ENCODE peak calls at places on chromosomes 13 and 19, in ten cellular contexts. I is OCI-LY7, L is left lung, N is heart left ventricle, O is Caco-2, E is H1, D is thoracic aorta, T is ovary, R is Peyer's patch, W is lower lobe of right lung. J is an unnamed sample. For H3K9me3, the result is how much of the 10 kb centered on the place peaks cover.

GRCh38 chr19:35306473-35307246 is 14.7 kb downstream of the MAG start:
- DNase-seq in W (no peak), E (no peak), N (no peak), L (no peak), I (peak), T (no peak), R (no peak), D (no peak), O (peak), J (no peak)

GRCh38 chr13:92346046-92346445 is 880.6 kb upstream of the GPC6 start:
- DNase-seq in T (no peak), N (no peak), E (no peak), W (no peak), D (no peak), L (no peak), I (no peak), O (no peak), R (no peak), J (no peak)

GRCh38 chr13:28181413-28181812 is 43.1 kb downstream of the PAN3 start:
- DNase-seq in L (no peak), T (no peak), W (no peak), R (no peak), O (no peak), I (no peak), E (no peak), D (no peak), N (no peak), J (no peak)

GRCh38 chr13:84405286-84405685 is 523.0 kb upstream of the SLITRK1 start:
- DNase-seq in L (no peak), T (no peak), O (no peak), N (no peak), W (no peak), R (no peak), I (no peak), D (no peak), E (no peak), J (no peak)

GRCh38 chr13:109592776-109593175 is 193.6 kb downstream of the IRS2 start:
- DNase-seq in E (no peak), R (no peak), N (no peak), L (no peak), T (no peak), W (no peak), D (no peak), I (no peak), O (peak), J (no peak)

GRCh38 chr19:1248454-1249297 is at the start of gene MIDN:
- DNase-seq in R (peak), E (peak), L (peak), T (peak), W (peak), I (peak), O (peak), D (no peak), N (peak), J (peak)

GRCh38 chr19:17985037-17985818 is 18.3 kb downstream of the KCNN1 start:
- DNase-seq in I (no peak), E (no peak), N (no peak), W (no peak), L (no peak), R (no peak), T (no peak), D (no peak), O (no peak), J (no peak)

GRCh38 chr19:495440-496332 is 600 bp upstream of the MADCAM1 start:
- DNase-seq in R (no peak), I (no peak), E (peak), L (no peak), T (no peak), N (no peak), D (no peak), O (peak), W (peak), J (peak)

GRCh38 chr13:23182142-23182541 is 1.4 kb downstream of the SGCG start:
- DNase-seq in O (no peak), R (no peak), I (no peak), W (no peak), E (no peak), N (no peak), D (no peak), T (no peak), L (no peak), J (no peak)

GRCh38 chr13:93881418-93881817 is 598.1 kb downstream of the DCT start:
- DNase-seq in R (no peak), T (no peak), I (no peak), N (no peak), D (no peak), L (no peak), O (no peak), E (no peak), W (no peak), J (no peak)

GRCh38 chr19:43997631-43998290 is 5.0 kb upstream of the ZNF230 start:
- DNase-seq in I (no peak), R (no peak), D (no peak), O (no peak), E (no peak), N (peak), T (no peak), L (no peak), W (no peak), J (no peak)

GRCh38 chr13:25286308-25286968 is 850 bp downstream of the MTMR6 start:
- DNase-seq in T (no peak), N (peak), W (no peak), D (no peak), L (peak), I (peak), E (no peak), O (peak), R (peak), J (peak)

GRCh38 chr13:81017525-81018152 is 676.7 kb upstream of the SPRY2 start:
- DNase-seq in W (no peak), D (no peak), R (no peak), I (peak), E (no peak), N (no peak), L (no peak), O (peak), T (no peak), J (no peak)

GRCh38 chr19:42422092-42422575 is 5.1 kb downstream of the LIPE start:
- DNase-seq in L (no peak), T (no peak), E (no peak), R (no peak), W (no peak), O (no peak), D (no peak), N (peak), I (peak), J (no peak)

GRCh38 chr19:42831221-42832019 is 48.1 kb downstream of the PSG1 start:
- DNase-seq in W (no peak), D (no peak), N (no peak), I (no peak), O (peak), T (no peak), R (no peak), L (no peak), E (no peak), J (no peak)

GRCh38 chr13:35474551-35474950 is 1.9 kb downstream of the MAB21L1 start:
- DNase-seq in T (no peak), I (no peak), W (no peak), D (no peak), E (no peak), N (no peak), R (no peak), L (no peak), O (no peak), J (no peak)

GRCh38 chr13:106619688-106620555 is 52.0 kb upstream of the ARGLU1 start:
- DNase-seq in L (no peak), I (peak), E (no peak), W (no peak), D (no peak), T (peak), N (no peak), O (peak), R (peak), J (no peak)

GRCh38 chr13:102504002-102504401 is 92.8 kb upstream of the TPP2 start:
- DNase-seq in N (no peak), D (no peak), T (no peak), W (no peak), L (no peak), O (no peak), R (no peak), E (no peak), I (no peak), J (no peak)

GRCh38 chr19:42286349-42287016 is 15.4 kb upstream of the PRR19 start:
- DNase-seq in N (peak), W (no peak), T (peak), L (no peak), I (peak), E (no peak), O (no peak), R (no peak), D (no peak), J (no peak)

GRCh38 chr19:33813391-33814101 is 16.9 kb downstream of the KCTD15 start:
- DNase-seq in W (peak), L (no peak), R (no peak), E (no peak), O (no peak), T (no peak), N (no peak), I (no peak), D (no peak), J (no peak)

GRCh38 chr13:96229356-96229755 is 139.4 kb downstream of the HS6ST3 start:
- DNase-seq in N (no peak), O (peak), I (peak), D (no peak), L (no peak), T (no peak), E (no peak), R (no peak), W (no peak), J (no peak)

GRCh38 chr19:18717601-18718000 is 34.1 kb downstream of the CRTC1 start:
- DNase-seq in I (no peak), D (no peak), T (no peak), W (no peak), N (no peak), L (no peak), O (no peak), R (no peak), E (no peak), J (no peak)

GRCh38 chr19:33177417-33177976 is 16.6 kb upstream of the LRP3 start:
- DNase-seq in L (no peak), D (peak), R (no peak), O (peak), I (no peak), W (no peak), E (peak), N (no peak), T (no peak), J (peak)

GRCh38 chr19:39090881-39091280 is 6.7 kb downstream of the ACP7 start:
- DNase-seq in O (no peak), E (no peak), R (no peak), W (no peak), N (no peak), T (no peak), D (no peak), I (no peak), L (no peak), J (no peak)

GRCh38 chr19:31334849-31335624 is 14.2 kb downstream of the TSHZ3 start:
- DNase-seq in I (no peak), T (no peak), N (no peak), D (no peak), W (no peak), L (peak), O (no peak), E (no peak), R (peak), J (no peak)

GRCh38 chr19:45297674-45298073 is 25.0 kb downstream of the CKM start:
- DNase-seq in T (no peak), W (no peak), R (no peak), N (no peak), L (no peak), D (no peak), O (no peak), E (no peak), I (no peak), J (no peak)

GRCh38 chr19:18074192-18074591 is 12.5 kb downstream of the IL12RB1 start:
- DNase-seq in W (no peak), N (no peak), O (peak), L (no peak), R (no peak), T (no peak), D (no peak), E (no peak), I (no peak), J (no peak)

GRCh38 chr13:49772828-49773227 is 19.7 kb downstream of the KPNA3 start:
- DNase-seq in N (no peak), R (no peak), L (no peak), T (no peak), E (no peak), W (no peak), I (no peak), O (no peak), D (no peak), J (no peak)

GRCh38 chr13:88086577-88086976 is 415.4 kb downstream of the SLITRK5 start:
- DNase-seq in N (no peak), I (no peak), R (no peak), L (no peak), D (no peak), W (no peak), O (no peak), T (no peak), E (no peak), J (no peak)

GRCh38 chr19:33804021-33804799 is 7.5 kb downstream of the KCTD15 start:
- DNase-seq in L (no peak), N (peak), E (no peak), I (no peak), D (no peak), W (no peak), T (peak), O (no peak), R (peak), J (no peak)

GRCh38 chr13:87923713-87924112 is 252.5 kb downstream of the SLITRK5 start:
- DNase-seq in L (no peak), I (no peak), W (no peak), E (no peak), N (no peak), R (no peak), O (no peak), T (no peak), D (no peak), J (no peak)

GRCh38 chr13:112868308-112868707 is 100.7 kb upstream of the MCF2L start:
- DNase-seq in N (no peak), O (no peak), E (no peak), R (peak), T (no peak), W (no peak), L (no peak), I (no peak), D (no peak), J (no peak)

DNA sequence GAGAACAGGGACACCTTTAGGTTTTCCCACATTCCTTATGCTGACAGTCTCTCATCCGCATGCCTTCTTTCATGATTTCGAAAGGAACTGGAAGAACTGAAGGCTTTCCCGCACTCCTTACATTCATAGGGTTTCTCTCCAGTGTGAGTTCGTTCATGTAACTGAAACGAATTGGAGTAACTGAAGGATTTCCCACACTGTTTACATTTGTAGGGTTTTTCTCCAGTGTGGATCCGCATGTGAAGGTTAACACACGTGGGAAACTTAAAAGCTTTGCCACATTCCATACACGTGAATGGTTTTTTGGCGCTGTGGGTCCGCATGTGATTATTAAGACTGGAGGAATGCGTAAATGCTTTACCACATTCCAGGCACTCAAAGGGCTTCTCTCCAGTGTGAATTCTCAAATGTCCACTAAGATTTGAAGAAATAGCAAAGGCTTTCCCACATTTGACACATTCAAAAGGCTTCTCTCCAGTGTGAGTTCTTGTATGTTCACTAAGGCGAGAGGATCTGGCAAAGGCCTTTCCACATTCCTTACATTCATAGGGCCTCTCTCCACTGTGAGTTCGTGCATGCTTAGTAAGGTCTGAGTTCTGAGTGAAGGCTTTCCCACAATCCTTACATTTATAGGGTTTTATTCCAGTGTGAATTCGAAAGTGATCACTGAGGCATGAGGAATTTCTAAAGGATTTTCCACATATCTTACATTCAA is 22.0 kb downstream of the ZNF266 start:
- DNase-seq in T (no peak), E (no peak), D (no peak), I (no peak), L (no peak), O (no peak), W (no peak), N (no peak), R (no peak), J (no peak)
- H3K9me3 ChIP-seq in T (under half), E (half or more), D (half or more), I (under half), L (under half), O (under half), W (half or more), N (under half), R (half or more), J (half or more)

DNA sequence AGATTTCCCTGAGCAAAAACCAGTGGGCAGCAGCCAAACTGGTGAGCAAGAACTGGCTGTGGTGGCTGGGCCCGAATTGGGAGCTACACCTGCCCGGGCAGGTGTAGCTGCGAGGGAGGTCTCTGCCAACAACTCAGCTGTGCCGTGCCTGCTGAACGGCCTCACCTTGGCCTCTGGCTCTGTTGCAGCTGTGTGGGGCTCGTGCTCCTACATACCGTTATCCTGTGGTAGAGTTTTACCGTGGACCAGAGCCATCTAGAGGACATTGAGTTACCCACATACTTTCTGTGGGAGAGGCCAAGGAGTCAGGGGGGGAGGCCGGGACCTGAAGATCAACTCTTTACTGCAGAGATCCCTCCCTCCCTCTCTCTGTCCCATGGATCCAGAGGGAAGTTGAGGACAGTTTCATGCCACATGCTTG is 113.2 kb downstream of the TM9SF2 start:
- DNase-seq in O (peak), I (peak), E (no peak), R (peak), W (no peak), N (no peak), T (no peak), D (no peak), L (no peak), J (peak)
- TF ChIP-seq CTCF in O (peak), I (peak), E (no peak), R (no peak), W (peak), N (no peak), T (no peak), D (no peak), L (peak), J (peak)

GRCh38 chr19:58045411-58046050 is 11.7 kb downstream of the ZSCAN1 start:
- DNase-seq in R (no peak), I (no peak), N (no peak), E (no peak), T (no peak), L (no peak), W (no peak), O (no peak), D (no peak), J (no peak)

GRCh38 chr19:58044886-58045285 is 11.1 kb downstream of the ZSCAN1 start:
- DNase-seq in L (no peak), O (no peak), T (no peak), N (no peak), R (no peak), W (no peak), E (no peak), I (no peak), D (no peak), J (no peak)

GRCh38 chr19:58046856-58047255 is 12.2 kb upstream of the ZNF135 start:
- DNase-seq in T (no peak), O (no peak), L (no peak), I (no peak), N (no peak), D (no peak), R (no peak), E (no peak), W (no peak), J (no peak)

GRCh38 chr19:58044391-58044790 is 10.6 kb downstream of the ZSCAN1 start:
- DNase-seq in N (no peak), D (no peak), O (no peak), E (no peak), L (no peak), I (no peak), R (no peak), T (no peak), W (no peak), J (no peak)

GRCh38 chr19:58047672-58048071 is 11.4 kb upstream of the ZNF135 start:
- DNase-seq in W (no peak), O (no peak), L (no peak), N (no peak), D (no peak), E (no peak), I (no peak), R (no peak), T (no peak), J (no peak)
- H3K9me3 ChIP-seq in W (half or more), O (under half), L (under half), N (under half), D (under half), E (under half), I (under half), R (half or more), T (under half), J (half or more)

DNA sequence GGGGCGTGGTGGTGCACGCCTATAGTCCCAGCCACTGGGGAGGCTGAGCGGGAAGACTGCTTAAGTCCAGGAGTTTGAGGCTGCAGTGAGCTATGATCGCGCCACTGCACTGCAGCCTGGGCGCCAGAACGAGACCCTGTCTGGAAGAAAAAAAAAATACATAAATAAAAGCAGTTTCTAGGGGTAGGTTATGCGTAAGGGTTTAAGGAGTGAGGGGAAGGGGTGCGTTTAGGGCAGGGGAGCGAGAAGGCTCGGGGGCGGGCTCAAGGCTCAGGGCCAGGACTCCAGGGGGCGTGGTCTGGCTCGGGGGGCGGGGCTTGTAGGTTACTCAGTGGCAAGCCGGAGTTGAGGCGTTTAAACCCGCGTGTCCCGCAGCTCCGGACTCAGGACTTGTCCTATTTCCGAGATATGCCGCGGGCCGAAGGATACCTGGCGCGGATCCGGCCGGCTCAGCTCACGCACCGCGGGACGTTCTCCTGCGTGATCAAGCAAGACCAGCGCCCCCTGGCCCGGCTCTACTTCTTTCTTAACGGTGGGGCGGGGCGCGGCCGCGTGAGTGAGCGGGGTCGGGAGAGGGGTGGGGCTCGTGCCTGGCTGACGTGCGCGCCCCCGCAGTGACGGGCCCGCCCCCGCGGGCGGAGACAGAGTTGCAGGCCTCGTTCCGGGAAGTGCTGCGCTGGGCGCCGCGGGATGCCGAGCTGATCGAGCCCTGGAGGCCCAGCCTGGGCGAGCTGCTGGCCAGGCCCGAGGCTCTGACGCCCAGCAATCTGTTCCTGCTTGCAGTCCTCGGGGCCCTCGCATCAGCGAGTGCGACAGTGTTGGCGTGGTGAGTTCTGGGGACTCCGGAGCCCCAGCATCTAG is 10.8 kb downstream of the SPACA6 start:
- DNase-seq in N (peak), L (peak), W (peak), R (peak), T (peak), E (peak), D (peak), I (peak), O (peak), J (peak)
- TF ChIP-seq CTCF in N (peak), L (peak), W (peak), R (peak), T (peak), E (peak), D (peak), I (peak), O (peak), J (peak)

GRCh38 chr19:11973020-11973810 is 8.4 kb downstream of the ZNF763 start:
- DNase-seq in I (no peak), W (no peak), N (no peak), L (no peak), O (no peak), D (no peak), T (no peak), R (no peak), E (no peak), J (no peak)
- H3K9me3 ChIP-seq in I (under half), W (under half), N (under half), L (under half), O (under half), D (under half), T (under half), R (under half), E (under half), J (under half)

GRCh38 chr19:29366757-29367156 is 153.8 kb upstream of the UQCRFS1 start:
- DNase-seq in N (no peak), D (no peak), T (no peak), E (peak), W (no peak), R (peak), I (no peak), O (no peak), L (no peak), J (no peak)
- TF ChIP-seq CTCF in N (no peak), D (no peak), T (no peak), E (no peak), W (no peak), R (no peak), I (no peak), O (no peak), L (no peak), J (no peak)

J was measured in CD4-positive, alpha-beta T cell.